ENCODE peak calls at places on chromosomes 16 and 17, in four cellular contexts. X is breast epithelium, H is left ventricle myocardium inferior, U is right cardiac atrium. P is an unnamed sample.

GRCh38 chr17:27559996-27560481 is 70.9 kb upstream of the LGALS9 start:
- DNase-seq in X (no peak), H (peak; percentile 75), U (peak; percentile 89), P (peak; percentile 71)

GRCh38 chr17:76166906-76167305 is 25.9 kb upstream of the FOXJ1 start:
- DNase-seq in X (no peak), H (no peak), U (no peak), P (no peak)

GRCh38 chr17:67194134-67194533 is 50.9 kb downstream of the HELZ start:
- DNase-seq in X (no peak), H (no peak), U (no peak), P (no peak)

GRCh38 chr17:80718428-80718827 is 173.8 kb downstream of the RPTOR start:
- DNase-seq in X (no peak), H (no peak), U (no peak), P (no peak)

GRCh38 chr17:74442670-74443515 is 11.0 kb downstream of the GPRC5C start:
- DNase-seq in X (peak; percentile 95), H (peak; percentile 94), U (peak; percentile 96), P (peak; percentile 91)

GRCh38 chr16:72995151-72995881 is 52.6 kb downstream of the ZFHX3 start:
- DNase-seq in X (no peak), H (no peak), U (no peak), P (no peak)

GRCh38 chr17:61408151-61409041 is 8.8 kb downstream of the TBX2 start:
- DNase-seq in X (peak; percentile 50), H (no peak), U (peak; percentile 59), P (no peak)

GRCh38 chr17:42846594-42847280 is 2.4 kb downstream of the AOC2 start:
- DNase-seq in X (no peak), H (no peak), U (no peak), P (no peak)

GRCh38 chr17:18992454-18993130 is 12.0 kb downstream of the FAM83G start:
- DNase-seq in X (no peak), H (no peak), U (peak; percentile 46), P (no peak)

GRCh38 chr17:44966348-44967025 is 1.6 kb downstream of the C1QL1 start:
- DNase-seq in X (no peak), H (no peak), U (no peak), P (no peak)

GRCh38 chr16:12600116-12600515 is 203.6 kb downstream of the CPPED1 start:
- DNase-seq in X (no peak), H (no peak), U (no peak), P (no peak)

GRCh38 chr17:41496803-41497484 is 7.2 kb upstream of the KRT36 start:
- DNase-seq in X (peak; percentile 86), H (peak; percentile 48), U (peak; percentile 84), P (peak; percentile 65)

GRCh38 chr17:14359251-14359939 is 58.5 kb downstream of the HS3ST3B1 start:
- DNase-seq in X (no peak), H (no peak), U (no peak), P (no peak)

GRCh38 chr17:74772071-74772470 is 4.1 kb downstream of the NAT9 start:
- DNase-seq in X (no peak), H (no peak), U (no peak), P (no peak)

GRCh38 chr17:17626840-17627239 is 35.3 kb upstream of the PEMT start:
- DNase-seq in X (no peak), H (no peak), U (no peak), P (no peak)
- H3K4me3 ChIP-seq in X (no peak overlapping the region), H (no peak overlapping the region), U (no peak overlapping the region), P (no peak overlapping the region)

GRCh38 chr17:8489841-8490240 is 54.2 kb downstream of the NDEL1 start:
- DNase-seq in X (no peak), H (no peak), U (no peak), P (no peak)
- H3K4me1 ChIP-seq in X (no peaks in the 10 kb centered on the region), H (peaks cover 6% of the 10 kb centered on the region), U (no peaks in the 10 kb centered on the region), P (no peaks in the 10 kb centered on the region)

GRCh38 chr16:75322706-75323105 is 71.3 kb upstream of the BCAR1 start:
- DNase-seq in X (no peak), H (no peak), U (no peak), P (no peak)

GRCh38 chr16:75319513-75320401 is 68.3 kb upstream of the BCAR1 start:
- DNase-seq in X (no peak), H (no peak), U (no peak), P (no peak)

GRCh38 chr16:75323198-75323597 is 71.8 kb upstream of the BCAR1 start:
- DNase-seq in X (no peak), H (no peak), U (no peak), P (no peak)

GRCh38 chr16:75318737-75319136 is 67.3 kb upstream of the BCAR1 start:
- DNase-seq in X (no peak), H (no peak), U (no peak), P (no peak)

GRCh38 chr16:75320435-75320834 is 69.0 kb upstream of the BCAR1 start:
- DNase-seq in X (no peak), H (no peak), U (no peak), P (no peak)
- H3K27ac ChIP-seq in X (peak overlapping the region; percentile 38), H (no peak overlapping the region), U (no peak overlapping the region), P (no peak overlapping the region)

GRCh38 chr16:1647904-1648303 is 30.2 kb upstream of the JPT2 start:
- DNase-seq in X (no peak), H (no peak), U (no peak), P (no peak)
- H3K4me3 ChIP-seq in X (no peak overlapping the region), H (no peak overlapping the region), U (no peak overlapping the region), P (no peak overlapping the region)

GRCh38 chr17:4582101-4582501 is 2.2 kb upstream of the SMTNL2 start:
- DNase-seq in X (no peak), H (no peak), U (peak; percentile 46), P (peak; percentile 44)
- H3K4me1 ChIP-seq in X (no peaks in the 10 kb centered on the region), H (peaks cover 49% of the 10 kb centered on the region), U (no peaks in the 10 kb centered on the region), P (peaks cover 8% of the 10 kb centered on the region)

GRCh38 chr17:68382582-68383085 is 74.7 kb downstream of the WIPI1 start:
- DNase-seq in X (no peak), H (no peak), U (no peak), P (no peak)
- H3K27ac ChIP-seq in X (peak overlapping the region; percentile 98), H (peak overlapping the region; percentile 75), U (no peak overlapping the region), P (no peak overlapping the region)

DNA sequence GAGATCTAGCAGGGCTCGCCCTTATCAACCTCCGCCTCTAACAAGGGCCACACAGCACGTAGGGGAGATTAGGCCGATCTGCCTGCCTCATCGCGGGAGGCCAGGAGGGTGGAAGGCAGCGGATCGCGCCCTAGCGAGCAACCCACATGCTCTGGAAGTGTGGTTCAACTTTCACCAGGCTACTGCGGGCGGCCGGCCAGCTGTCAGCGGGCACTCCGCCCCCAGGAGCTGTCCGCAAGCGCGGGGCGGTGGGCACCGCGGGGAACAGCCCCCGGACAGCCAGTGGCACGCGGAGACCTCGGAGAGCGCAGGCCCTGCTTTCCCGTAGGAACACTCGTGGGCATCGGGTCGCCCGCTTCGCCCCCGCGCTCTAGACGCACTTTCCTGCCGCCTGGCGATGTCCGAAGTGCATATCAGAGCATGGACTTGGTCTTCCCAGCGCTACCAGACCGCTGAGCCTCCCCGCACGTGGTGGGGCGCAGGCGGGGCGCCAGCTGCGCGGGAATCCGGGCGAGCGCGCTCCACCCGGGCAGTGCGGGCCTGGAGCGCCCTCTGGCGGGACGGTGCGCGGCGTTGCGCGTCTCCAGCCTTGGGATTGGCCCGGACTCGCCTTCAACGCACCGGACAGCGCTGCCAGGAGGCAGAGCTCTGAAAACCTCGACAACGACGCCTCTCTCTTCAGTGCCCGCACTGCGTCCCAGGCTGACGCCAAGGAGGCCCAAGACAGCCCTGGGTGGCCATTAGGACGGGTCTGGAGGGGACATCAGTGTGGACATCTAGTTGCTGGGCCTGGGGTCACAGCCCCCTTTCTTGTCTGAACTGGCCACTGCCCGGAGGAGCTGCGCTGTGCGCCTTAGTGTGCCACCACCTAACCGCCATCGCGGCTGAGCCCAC is 3.6 kb upstream of the ZNHIT3 start:
- DNase-seq in X (peak; percentile 87), H (peak; percentile 86), U (peak; percentile 94), P (peak; percentile 67)
- H3K4me3 ChIP-seq in X (peak overlapping the region; percentile 37), H (peak overlapping the region; percentile 69), U (peak overlapping the region; percentile 32), P (peak overlapping the region; percentile 40)

GRCh38 chr17:29718446-29719039 is 95.8 kb upstream of the CORO6 start:
- DNase-seq in X (no peak), H (no peak), U (no peak), P (no peak)

GRCh38 chr17:29719469-29719868 is 96.8 kb upstream of the CORO6 start:
- DNase-seq in X (no peak), H (no peak), U (no peak), P (no peak)

GRCh38 chr17:29717817-29718216 is 95.1 kb upstream of the CORO6 start:
- DNase-seq in X (no peak), H (no peak), U (no peak), P (no peak)

GRCh38 chr17:29722411-29723198 is 99.9 kb upstream of the CORO6 start:
- DNase-seq in X (no peak), H (no peak), U (no peak), P (no peak)

GRCh38 chr17:29720471-29720990 is 97.8 kb upstream of the CORO6 start:
- DNase-seq in X (no peak), H (no peak), U (no peak), P (no peak)
- H3K4me1 ChIP-seq in X (no peaks in the 10 kb centered on the region), H (peaks cover 55% of the 10 kb centered on the region), U (peaks cover 5% of the 10 kb centered on the region), P (peaks cover 11% of the 10 kb centered on the region)

GRCh38 chr17:59355030-59355694 is 23.7 kb downstream of the YPEL2 start:
- DNase-seq in X (no peak), H (no peak), U (no peak), P (no peak)

GRCh38 chr17:59357219-59357699 is 25.8 kb downstream of the YPEL2 start:
- DNase-seq in X (no peak), H (no peak), U (no peak), P (no peak)

GRCh38 chr17:59355695-59356323 is 24.4 kb downstream of the YPEL2 start:
- DNase-seq in X (no peak), H (no peak), U (no peak), P (no peak)

GRCh38 chr17:59357929-59358328 is 26.5 kb downstream of the YPEL2 start:
- DNase-seq in X (no peak), H (no peak), U (no peak), P (no peak)

GRCh38 chr17:59356543-59357218 is 25.2 kb downstream of the YPEL2 start:
- DNase-seq in X (no peak), H (no peak), U (no peak), P (no peak)
- H3K27ac ChIP-seq in X (no peak overlapping the region), H (peak overlapping the region; percentile 58), U (no peak overlapping the region), P (no peak overlapping the region)

P was measured in pancreas.